ENCODE peak calls at places on chromosomes 1 and 21, in four cellular contexts. F is PC-9, S is astrocyte, Z is A673. I is an unnamed sample.

GRCh38 chr1:41662061-41662655 is 177.7 kb upstream of the EDN2 start:
- DNase-seq in F (peak; percentile 63), S (peak; percentile 73), Z (peak; percentile 84), I (peak; percentile 84)

GRCh38 chr1:153848805-153849204 is 73.6 kb downstream of the SLC27A3 start:
- DNase-seq in F (no peak), S (no peak), Z (no peak), I (no peak)

GRCh38 chr1:112337028-112337531 is 58.9 kb upstream of the CTTNBP2NL start:
- DNase-seq in F (peak; percentile 11), S (no peak), Z (peak; percentile 45), I (peak; percentile 24)

GRCh38 chr1:94515548-94515947 is 26.0 kb downstream of the F3 start:
- DNase-seq in F (no peak), S (no peak), Z (no peak), I (no peak)

GRCh38 chr1:187033721-187034120 is 205.0 kb downstream of the PLA2G4A start:
- DNase-seq in F (no peak), S (no peak), Z (no peak), I (no peak)

GRCh38 chr1:119279441-119280415 is 88.9 kb upstream of the HAO2 start:
- DNase-seq in F (peak; percentile 61), S (peak; percentile 91), Z (peak; percentile 47), I (no peak)

GRCh38 chr1:2999571-2999970 is 21.7 kb upstream of the ACTRT2 start:
- DNase-seq in F (no peak), S (no peak), Z (no peak), I (no peak)

GRCh38 chr1:45953934-45954333 is 150.5 kb downstream of the MAST2 start:
- DNase-seq in F (no peak), S (peak; percentile 44), Z (no peak), I (peak; percentile 69)

GRCh38 chr1:182616130-182617074 is 12.2 kb upstream of the RGS16 start:
- DNase-seq in F (peak; percentile 24), S (peak; percentile 49), Z (peak; percentile 99), I (peak; percentile 81)

GRCh38 chr1:153355445-153356071 is 2.1 kb upstream of the S100A9 start:
- DNase-seq in F (peak; percentile 48), S (peak; percentile 25), Z (peak; percentile 76), I (peak; percentile 59)

GRCh38 chr1:3598051-3598471 is 13.2 kb downstream of the MEGF6 start:
- DNase-seq in F (no peak), S (no peak), Z (no peak), I (peak; percentile 36)

GRCh38 chr1:39845569-39846566 is 37.4 kb downstream of the TRIT1 start:
- DNase-seq in F (peak; percentile 27), S (peak; percentile 85), Z (peak; percentile 92), I (no peak)

DNA sequence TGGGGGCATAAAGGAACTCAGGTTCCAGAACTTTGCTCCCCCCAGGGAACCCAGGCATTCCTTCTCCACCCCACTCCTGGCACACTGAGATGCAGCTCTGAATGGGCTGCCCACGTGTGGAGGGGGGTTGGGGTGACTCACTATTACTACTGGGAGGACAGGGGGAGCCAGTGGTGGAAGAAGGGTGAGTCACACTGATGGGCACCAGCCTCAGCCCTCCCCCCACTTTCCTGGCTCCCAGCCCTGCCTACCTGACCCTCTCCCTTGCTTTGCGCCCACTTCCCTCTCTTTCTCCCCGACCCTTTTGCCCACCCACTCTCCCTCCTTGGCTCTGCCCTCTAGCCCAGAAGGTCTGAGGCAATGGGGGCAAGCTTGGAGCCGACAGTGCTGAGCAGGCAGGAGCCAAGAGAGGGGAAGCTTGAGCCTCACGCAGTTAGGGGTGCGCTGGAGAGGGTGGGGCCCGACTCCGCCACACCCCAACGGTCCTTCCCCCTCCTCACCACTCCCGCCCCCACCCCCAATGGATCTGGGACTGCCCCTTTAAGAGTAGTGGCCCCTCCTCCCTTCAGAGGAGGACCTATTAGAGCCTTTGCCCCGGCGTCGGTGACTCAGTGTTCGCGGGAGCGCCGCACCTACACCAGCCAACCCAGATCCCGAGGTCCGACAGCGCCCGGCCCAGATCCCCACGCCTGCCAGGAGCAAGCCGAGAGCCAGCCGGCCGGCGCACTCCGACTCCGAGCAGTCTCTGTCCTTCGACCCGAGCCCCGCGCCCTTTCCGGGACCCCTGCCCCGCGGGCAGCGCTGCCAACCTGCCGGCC is at the start of gene LMNA:
- DNase-seq in F (peak; percentile 94), S (peak; percentile 90), Z (peak; percentile 92), I (peak; percentile 80)
- TF ChIP-seq EZH2 in F (no peak), S (no peak), Z (no peak), I (no peak)

GRCh38 chr1:221396526-221396925 is 345.4 kb downstream of the DUSP10 start:
- DNase-seq in F (no peak), S (no peak), Z (no peak), I (no peak)

GRCh38 chr1:221397606-221398005 is 344.3 kb downstream of the DUSP10 start:
- DNase-seq in F (no peak), S (no peak), Z (no peak), I (no peak)

GRCh38 chr1:221394011-221394544 is 347.8 kb downstream of the DUSP10 start:
- DNase-seq in F (no peak), S (peak; percentile 94), Z (no peak), I (no peak)

GRCh38 chr1:221392453-221392852 is 349.4 kb downstream of the DUSP10 start:
- DNase-seq in F (peak; percentile 33), S (peak; percentile 89), Z (no peak), I (no peak)

GRCh38 chr1:221397141-221397540 is 344.7 kb downstream of the DUSP10 start:
- DNase-seq in F (peak; percentile 21), S (no peak), Z (no peak), I (no peak)
- H3K9me3 ChIP-seq in F (no peaks in the 10 kb centered on the region), S (no peaks in the 10 kb centered on the region), Z (no peaks in the 10 kb centered on the region), I (no peaks in the 10 kb centered on the region)

DNA sequence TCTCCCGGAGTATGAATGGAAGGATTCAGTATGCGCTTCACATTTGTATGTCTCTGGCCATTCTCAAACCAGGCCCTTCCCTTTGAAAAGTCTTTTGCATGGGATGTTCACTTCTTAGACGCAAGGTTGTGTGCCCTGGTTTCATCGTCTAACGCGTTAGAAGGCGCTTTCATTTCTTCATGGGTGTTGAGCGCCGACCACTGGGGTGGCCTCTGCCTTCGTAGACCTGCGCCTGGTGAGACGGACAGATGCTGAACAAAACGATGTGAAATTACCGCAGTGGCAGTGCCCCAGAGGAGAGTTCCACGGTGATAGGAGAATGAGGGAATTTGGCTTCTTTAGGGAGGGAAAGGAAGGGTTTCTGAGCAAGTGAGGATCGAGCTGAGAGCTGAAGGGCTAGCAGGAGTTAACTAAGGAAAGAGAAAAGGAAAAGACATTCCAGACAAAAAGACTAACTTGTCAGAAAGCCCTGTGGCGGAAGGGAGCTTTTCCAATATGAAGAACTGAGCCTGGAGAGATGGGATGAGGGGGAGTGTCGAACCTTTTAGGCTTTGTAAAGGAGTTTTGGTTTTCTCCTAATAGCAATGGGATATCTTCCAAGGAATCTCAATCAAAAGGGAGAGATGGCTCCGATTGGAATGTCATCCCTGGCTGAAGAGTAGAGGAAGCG is 904 bp downstream of the GGPS1 start:
- DNase-seq in F (no peak), S (peak; percentile 28), Z (no peak), I (peak; percentile 70)
- TF ChIP-seq EZH2 in F (no peak), S (no peak), Z (no peak), I (no peak)

GRCh38 chr21:44818636-44819011 is 762 bp upstream of the SUMO3 start:
- DNase-seq in F (no peak), S (no peak), Z (no peak), I (no peak)

GRCh38 chr21:44817914-44818635 is at the start of gene SUMO3:
- DNase-seq in F (peak; percentile 81), S (peak; percentile 54), Z (peak; percentile 89), I (peak; percentile 88)

GRCh38 chr21:44820851-44821250 is 3.0 kb upstream of the SUMO3 start:
- DNase-seq in F (no peak), S (no peak), Z (no peak), I (no peak)

GRCh38 chr21:44817506-44817880 is 369 bp downstream of the SUMO3 start:
- DNase-seq in F (peak; percentile 87), S (peak; percentile 63), Z (peak; percentile 93), I (peak; percentile 94)

GRCh38 chr21:44819283-44820243 is 1.7 kb upstream of the SUMO3 start:
- DNase-seq in F (no peak), S (no peak), Z (no peak), I (no peak)
- H3K9me3 ChIP-seq in F (no peaks in the 10 kb centered on the region), S (peaks cover 11% of the 10 kb centered on the region), Z (peaks cover 30% of the 10 kb centered on the region), I (peaks cover 10% of the 10 kb centered on the region)

GRCh38 chr1:8203551-8203950 is 114.4 kb upstream of the SLC45A1 start:
- DNase-seq in F (no peak), S (no peak), Z (no peak), I (no peak)
- TF ChIP-seq EZH2 in F (no peak), S (no peak), Z (no peak), I (no peak)

DNA sequence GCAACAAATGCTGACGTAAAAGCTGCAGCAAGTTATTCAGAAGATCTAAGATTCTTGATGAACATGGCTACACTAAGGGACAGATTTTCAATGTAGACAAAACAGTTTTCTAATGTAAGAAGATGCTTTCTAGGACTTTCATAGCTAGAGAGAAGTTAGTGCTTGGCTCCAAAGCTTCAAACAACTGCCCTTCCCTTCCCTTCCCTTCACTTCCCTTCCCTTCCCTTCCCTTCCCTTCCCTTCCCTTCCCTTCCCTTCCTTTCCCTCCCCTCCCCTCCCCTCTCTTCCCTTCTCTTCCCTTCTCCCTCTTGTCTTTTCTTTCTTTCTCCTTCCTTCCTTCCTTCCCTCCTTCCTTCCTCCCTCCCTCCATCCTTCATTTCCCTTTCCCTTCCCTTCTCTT is 365.3 kb upstream of the ADGRL4 start:
- DNase-seq in F (no peak), S (no peak), Z (no peak), I (no peak)
- H3K9me3 ChIP-seq in F (no peaks in the 10 kb centered on the region), S (no peaks in the 10 kb centered on the region), Z (peaks cover 2% of the 10 kb centered on the region), I (no peaks in the 10 kb centered on the region)

DNA sequence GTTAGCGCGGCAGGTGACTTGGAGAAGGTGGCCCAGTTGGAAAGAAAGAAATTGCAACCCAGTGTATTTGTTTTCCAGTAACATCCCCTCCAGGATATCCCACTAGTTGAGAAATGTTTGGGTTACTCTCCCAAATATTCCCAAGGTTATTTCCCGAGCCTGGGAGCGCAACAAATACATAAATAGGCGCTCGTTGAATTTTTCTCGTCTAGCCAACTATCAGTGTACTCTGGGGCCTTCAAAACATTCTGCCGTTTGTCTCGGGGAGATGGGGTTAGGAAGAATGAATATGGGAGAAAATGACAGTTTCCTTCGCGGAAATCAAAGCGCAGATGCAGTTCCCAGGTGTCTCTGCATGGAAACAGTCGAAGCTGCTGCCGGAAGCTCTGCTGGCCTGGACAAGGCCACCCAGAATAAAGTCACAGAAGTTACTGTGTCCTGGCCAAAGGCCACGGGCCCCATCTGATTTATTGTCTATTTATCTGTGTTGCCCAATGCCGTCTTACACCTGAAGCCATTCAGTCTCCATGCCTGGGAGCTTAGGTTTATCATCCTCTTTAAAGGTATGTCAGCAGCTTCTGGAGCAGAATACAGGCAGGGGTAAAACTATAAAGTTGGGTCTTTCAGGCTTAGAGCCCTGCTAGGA is 999 bp downstream of the C1orf115 start:
- DNase-seq in F (no peak), S (no peak), Z (no peak), I (peak; percentile 7)
- TF ChIP-seq EZH2 in F (no peak), S (no peak), Z (no peak), I (peak; percentile 4)